ENCODE peak calls at places on chromosomes 1 and 21, in five cellular contexts. W is fibroblast of mammary gland, F is BJ, E is HuH-7.5, D is T47D. R is an unnamed sample.

GRCh38 chr1:32223683-32224082 is 1.5 kb downstream of the EIF3I start:
- DNase-seq in F (no peak), D (no peak), W (peak; percentile 51), E (no peak), R (no peak)

GRCh38 chr21:10639123-10639522 is 117.7 kb downstream of the TPTE start:
- DNase-seq in D (no peak), F (no peak), E (no peak), W (no peak), R (no peak)

GRCh38 chr1:26045712-26046312 is at the start of gene SLC30A2:
- DNase-seq in D (no peak), F (no peak), W (no peak), E (no peak), R (no peak)

GRCh38 chr1:226655251-226656163 is 83.6 kb downstream of the ITPKB start:
- DNase-seq in W (no peak), D (no peak), F (no peak), E (no peak), R (no peak)

GRCh38 chr1:117147856-117148588 is 26.5 kb upstream of the TRIM45 start:
- DNase-seq in E (no peak), D (no peak), F (peak; percentile 66), W (no peak), R (peak; percentile 9)

GRCh38 chr1:55071477-55071876 is 32.1 kb downstream of the PCSK9 start:
- DNase-seq in W (peak; percentile 51), D (peak; percentile 37), F (no peak), E (no peak), R (peak; percentile 71)

GRCh38 chr21:17491716-17492414 is 21.0 kb upstream of the CXADR start:
- DNase-seq in D (no peak), W (peak; percentile 100), F (peak; percentile 90), E (no peak), R (no peak)

GRCh38 chr1:30898031-30898815 is 10.3 kb downstream of the SDC3 start:
- DNase-seq in D (no peak), W (no peak), E (no peak), F (no peak), R (no peak)

GRCh38 chr1:177118901-177119300 is 45.6 kb downstream of the ASTN1 start:
- DNase-seq in E (no peak), D (no peak), W (no peak), F (no peak), R (no peak)

GRCh38 chr1:50503515-50503914 is 80.3 kb upstream of the DMRTA2 start:
- DNase-seq in W (no peak), F (no peak), D (no peak), E (no peak), R (no peak)

GRCh38 chr1:21293537-21294265 is 3.4 kb upstream of the ECE1 start:
- DNase-seq in F (no peak), W (no peak), D (no peak), E (no peak), R (no peak)

GRCh38 chr1:246308533-246309075 is 198.5 kb downstream of the SMYD3 start:
- DNase-seq in W (no peak), D (no peak), F (no peak), E (no peak), R (no peak)

GRCh38 chr1:2526824-2527552 is 592 bp upstream of the PANK4 start:
- DNase-seq in D (no peak), F (no peak), E (no peak), W (peak; percentile 68), R (no peak)